ENCODE peak calls at places on chromosomes 7 and 10, in five cellular contexts. Y is NCI-H2171; L is stimulated activated CD8-positive, alpha-beta memory T cell treated with anti-CD3 and anti-CD28 coated beads, Interleukin-15, amount 100 ng/mL, for 24 hours; G is effector CD8-positive, alpha-beta T cell; H is uterus. K is an unnamed sample.

GRCh38 chr7:107370816-107371215 is 99.0 kb upstream of the GPR22 start:
- DNase-seq in Y (no peak), L (no peak), G (no peak), H (no peak), K (no peak)

GRCh38 chr10:69215405-69216176 is 4.5 kb upstream of the HKDC1 start:
- DNase-seq in Y (no peak), L (no peak), G (no peak), H (no peak), K (no peak)

GRCh38 chr7:2006231-2006771 is 226.4 kb downstream of the MAD1L1 start:
- DNase-seq in Y (no peak), L (no peak), G (no peak), H (peak), K (no peak)

GRCh38 chr7:85529197-85529596 is 342.3 kb upstream of the SEMA3D start:
- DNase-seq in Y (no peak), L (no peak), G (no peak), H (no peak), K (no peak)

GRCh38 chr10:31645786-31646185 is 282.8 kb downstream of the ARHGAP12 start:
- DNase-seq in Y (no peak), L (no peak), G (no peak), H (no peak), K (no peak)

GRCh38 chr7:68717176-68717575 is 881.1 kb upstream of the AUTS2 start:
- DNase-seq in Y (no peak), L (no peak), G (no peak), H (no peak), K (no peak)

GRCh38 chr7:73986158-73986631 is 41.8 kb upstream of the ELN start:
- DNase-seq in Y (no peak), L (no peak), G (no peak), H (peak), K (no peak)

GRCh38 chr10:61900829-61901783 is at the start of gene ARID5B:
- DNase-seq in Y (peak), L (no peak), G (peak), H (peak), K (peak)

GRCh38 chr10:107689318-107689717 is 524.8 kb upstream of the SORCS1 start:
- DNase-seq in Y (no peak), L (no peak), G (no peak), H (no peak), K (no peak)

GRCh38 chr7:101733713-101734475 is 83.5 kb upstream of the CUX1 start:
- DNase-seq in Y (peak), L (no peak), G (no peak), H (peak), K (no peak)

GRCh38 chr7:115352375-115352774 is 430.5 kb downstream of the MDFIC start:
- DNase-seq in Y (no peak), L (no peak), G (no peak), H (no peak), K (no peak)

GRCh38 chr10:12073526-12073925 is 4.8 kb downstream of the DHTKD1 start:
- DNase-seq in Y (no peak), L (no peak), G (no peak), H (no peak), K (no peak)

GRCh38 chr7:108358553-108358952 is 97.7 kb downstream of the NRCAM start:
- DNase-seq in Y (peak), L (no peak), G (no peak), H (no peak), K (peak)